ENCODE peak calls at places on chromosomes 7 and 10, in nine cellular contexts. One of them, this sample, is unnamed.

GRCh38 chr7:63046612-63047011 is 952.0 kb upstream of the ZNF722 start:
- DNase-seq in AG09309: no peak
- DNase-seq in mesothelial cell of epicardium: no peak
- DNase-seq in thoracic aorta: no peak
- DNase-seq in astrocyte of the spinal cord: no peak
- DNase-seq in left ventricle myocardium inferior: no peak
- DNase-seq in uterus: no peak
- DNase-seq in AG04450: no peak
- DNase-seq in HFFc6: no peak
- DNase-seq in this sample: no peak

GRCh38 chr7:29989257-29989995 is at the start of gene SCRN1:
- DNase-seq in mesothelial cell of epicardium: peak
- DNase-seq in AG04450: no peak
- DNase-seq in thoracic aorta: no peak
- DNase-seq in astrocyte of the spinal cord: peak
- DNase-seq in left ventricle myocardium inferior: peak
- DNase-seq in uterus: peak
- DNase-seq in HFFc6: no peak
- DNase-seq in AG09309: no peak
- DNase-seq in this sample: peak

GRCh38 chr7:1281068-1281467 is 48.4 kb downstream of the UNCX start:
- DNase-seq in thoracic aorta: no peak
- DNase-seq in AG04450: no peak
- DNase-seq in left ventricle myocardium inferior: no peak
- DNase-seq in astrocyte of the spinal cord: no peak
- DNase-seq in uterus: no peak
- DNase-seq in mesothelial cell of epicardium: no peak
- DNase-seq in HFFc6: no peak
- DNase-seq in AG09309: no peak
- DNase-seq in this sample: no peak

GRCh38 chr10:12535656-12536055 is 186.3 kb downstream of the CAMK1D start:
- DNase-seq in uterus: no peak
- DNase-seq in astrocyte of the spinal cord: peak
- DNase-seq in HFFc6: no peak
- DNase-seq in mesothelial cell of epicardium: no peak
- DNase-seq in left ventricle myocardium inferior: no peak
- DNase-seq in AG09309: no peak
- DNase-seq in AG04450: no peak
- DNase-seq in thoracic aorta: no peak
- DNase-seq in this sample: peak

GRCh38 chr10:94194256-94194655 is 168.5 kb downstream of the NOC3L start:
- DNase-seq in astrocyte of the spinal cord: peak
- DNase-seq in uterus: no peak
- DNase-seq in HFFc6: peak
- DNase-seq in AG04450: no peak
- DNase-seq in thoracic aorta: no peak
- DNase-seq in mesothelial cell of epicardium: no peak
- DNase-seq in left ventricle myocardium inferior: no peak
- DNase-seq in AG09309: no peak
- DNase-seq in this sample: no peak

GRCh38 chr10:48452879-48453412 is 146.5 kb downstream of the MAPK8 start:
- DNase-seq in left ventricle myocardium inferior: no peak
- DNase-seq in mesothelial cell of epicardium: no peak
- DNase-seq in astrocyte of the spinal cord: no peak
- DNase-seq in thoracic aorta: no peak
- DNase-seq in HFFc6: no peak
- DNase-seq in uterus: no peak
- DNase-seq in AG09309: no peak
- DNase-seq in AG04450: no peak
- DNase-seq in this sample: no peak

GRCh38 chr7:24113506-24113905 is 170.5 kb upstream of the NPY start:
- DNase-seq in thoracic aorta: no peak
- DNase-seq in astrocyte of the spinal cord: no peak
- DNase-seq in AG09309: no peak
- DNase-seq in left ventricle myocardium inferior: no peak
- DNase-seq in mesothelial cell of epicardium: no peak
- DNase-seq in AG04450: no peak
- DNase-seq in uterus: no peak
- DNase-seq in HFFc6: no peak
- DNase-seq in this sample: no peak

GRCh38 chr7:47039899-47040298 is 542.0 kb downstream of the TNS3 start:
- DNase-seq in AG09309: peak
- DNase-seq in left ventricle myocardium inferior: no peak
- DNase-seq in HFFc6: no peak
- DNase-seq in AG04450: no peak
- DNase-seq in uterus: no peak
- DNase-seq in mesothelial cell of epicardium: no peak
- DNase-seq in astrocyte of the spinal cord: peak
- DNase-seq in thoracic aorta: no peak
- DNase-seq in this sample: no peak

GRCh38 chr10:55091691-55092328 is 290.8 kb upstream of the PCDH15 start:
- DNase-seq in thoracic aorta: no peak
- DNase-seq in AG09309: no peak
- DNase-seq in AG04450: no peak
- DNase-seq in astrocyte of the spinal cord: peak
- DNase-seq in HFFc6: no peak
- DNase-seq in mesothelial cell of epicardium: no peak
- DNase-seq in left ventricle myocardium inferior: no peak
- DNase-seq in uterus: no peak
- DNase-seq in this sample: no peak

GRCh38 chr7:47273974-47274766 is 307.7 kb downstream of the TNS3 start:
- DNase-seq in AG09309: no peak
- DNase-seq in left ventricle myocardium inferior: no peak
- DNase-seq in uterus: no peak
- DNase-seq in AG04450: no peak
- DNase-seq in thoracic aorta: no peak
- DNase-seq in HFFc6: no peak
- DNase-seq in astrocyte of the spinal cord: no peak
- DNase-seq in mesothelial cell of epicardium: no peak
- DNase-seq in this sample: no peak

GRCh38 chr10:14102056-14102455 is 228.7 kb downstream of the FRMD4A start:
- DNase-seq in AG04450: no peak
- DNase-seq in uterus: no peak
- DNase-seq in AG09309: no peak
- DNase-seq in mesothelial cell of epicardium: no peak
- DNase-seq in HFFc6: no peak
- DNase-seq in astrocyte of the spinal cord: peak
- DNase-seq in thoracic aorta: no peak
- DNase-seq in left ventricle myocardium inferior: no peak
- DNase-seq in this sample: no peak

GRCh38 chr7:107606303-107606702 is 26.3 kb downstream of the BCAP29 start:
- DNase-seq in uterus: no peak
- DNase-seq in mesothelial cell of epicardium: no peak
- DNase-seq in left ventricle myocardium inferior: no peak
- DNase-seq in astrocyte of the spinal cord: no peak
- DNase-seq in HFFc6: no peak
- DNase-seq in thoracic aorta: no peak
- DNase-seq in AG04450: no peak
- DNase-seq in AG09309: no peak
- DNase-seq in this sample: no peak

GRCh38 chr7:55641811-55642210 is 69.5 kb upstream of the VOPP1 start:
- DNase-seq in mesothelial cell of epicardium: no peak
- DNase-seq in astrocyte of the spinal cord: no peak
- DNase-seq in uterus: no peak
- DNase-seq in left ventricle myocardium inferior: no peak
- DNase-seq in HFFc6: no peak
- DNase-seq in AG09309: no peak
- DNase-seq in AG04450: no peak
- DNase-seq in thoracic aorta: no peak
- DNase-seq in this sample: no peak

DNA sequence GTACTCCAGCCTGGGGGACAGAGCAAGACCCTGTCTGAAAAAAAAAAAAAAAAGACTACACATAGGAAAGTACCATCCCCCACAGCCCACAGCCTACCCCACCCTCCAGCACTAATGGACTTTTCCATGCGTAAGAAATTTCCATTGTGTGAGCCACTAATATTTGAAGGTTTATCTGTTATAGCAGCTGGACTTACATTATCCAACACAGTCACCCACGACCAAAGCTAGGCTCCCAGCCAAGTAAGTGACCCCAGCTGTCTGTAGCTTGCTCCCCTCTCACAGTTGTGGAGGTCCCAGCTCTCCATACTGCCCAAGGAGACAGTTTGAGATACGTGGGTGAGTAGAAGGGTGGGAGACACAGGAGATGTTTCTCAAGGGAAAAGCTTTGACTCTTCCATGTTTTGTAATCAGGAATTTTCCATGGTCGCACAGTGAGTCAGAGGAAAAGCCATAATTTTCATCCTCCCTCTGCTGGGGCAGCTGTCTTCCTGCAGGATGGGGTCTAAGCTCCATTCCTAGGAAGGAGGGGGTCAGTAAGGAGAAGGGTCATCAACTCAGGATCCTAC is 57.4 kb downstream of the CAV1 start:
- DNase-seq in left ventricle myocardium inferior: no peak
- DNase-seq in thoracic aorta: no peak
- DNase-seq in HFFc6: peak
- DNase-seq in AG04450: no peak
- DNase-seq in uterus: no peak
- DNase-seq in astrocyte of the spinal cord: peak
- DNase-seq in AG09309: no peak
- DNase-seq in mesothelial cell of epicardium: no peak
- DNase-seq in this sample: no peak
- TF ChIP-seq CTCF in left ventricle myocardium inferior: peak
- TF ChIP-seq CTCF in thoracic aorta: no peak
- TF ChIP-seq CTCF in HFFc6: peak
- TF ChIP-seq CTCF in AG04450: peak
- TF ChIP-seq CTCF in uterus: no peak
- TF ChIP-seq CTCF in astrocyte of the spinal cord: peak
- TF ChIP-seq CTCF in AG09309: peak
- TF ChIP-seq CTCF in mesothelial cell of epicardium: no peak
- TF ChIP-seq CTCF in this sample: no peak

GRCh38 chr10:16954280-16955030 is 137.2 kb upstream of the RSU1 start:
- DNase-seq in AG09309: no peak
- DNase-seq in left ventricle myocardium inferior: no peak
- DNase-seq in uterus: no peak
- DNase-seq in astrocyte of the spinal cord: no peak
- DNase-seq in AG04450: no peak
- DNase-seq in HFFc6: no peak
- DNase-seq in mesothelial cell of epicardium: no peak
- DNase-seq in thoracic aorta: no peak
- DNase-seq in this sample: no peak

GRCh38 chr10:16952010-16952550 is 134.9 kb upstream of the RSU1 start:
- DNase-seq in astrocyte of the spinal cord: peak
- DNase-seq in AG04450: no peak
- DNase-seq in uterus: no peak
- DNase-seq in mesothelial cell of epicardium: no peak
- DNase-seq in left ventricle myocardium inferior: no peak
- DNase-seq in AG09309: no peak
- DNase-seq in HFFc6: no peak
- DNase-seq in thoracic aorta: no peak
- DNase-seq in this sample: no peak

GRCh38 chr10:16953270-16953669 is 136.0 kb upstream of the RSU1 start:
- DNase-seq in AG04450: no peak
- DNase-seq in AG09309: no peak
- DNase-seq in thoracic aorta: no peak
- DNase-seq in mesothelial cell of epicardium: no peak
- DNase-seq in left ventricle myocardium inferior: no peak
- DNase-seq in astrocyte of the spinal cord: no peak
- DNase-seq in uterus: no peak
- DNase-seq in HFFc6: no peak
- DNase-seq in this sample: no peak

GRCh38 chr10:16950686-16951681 is 133.8 kb upstream of the RSU1 start:
- DNase-seq in thoracic aorta: no peak
- DNase-seq in AG09309: no peak
- DNase-seq in uterus: no peak
- DNase-seq in left ventricle myocardium inferior: no peak
- DNase-seq in HFFc6: peak
- DNase-seq in astrocyte of the spinal cord: peak
- DNase-seq in mesothelial cell of epicardium: no peak
- DNase-seq in AG04450: no peak
- DNase-seq in this sample: no peak

DNA sequence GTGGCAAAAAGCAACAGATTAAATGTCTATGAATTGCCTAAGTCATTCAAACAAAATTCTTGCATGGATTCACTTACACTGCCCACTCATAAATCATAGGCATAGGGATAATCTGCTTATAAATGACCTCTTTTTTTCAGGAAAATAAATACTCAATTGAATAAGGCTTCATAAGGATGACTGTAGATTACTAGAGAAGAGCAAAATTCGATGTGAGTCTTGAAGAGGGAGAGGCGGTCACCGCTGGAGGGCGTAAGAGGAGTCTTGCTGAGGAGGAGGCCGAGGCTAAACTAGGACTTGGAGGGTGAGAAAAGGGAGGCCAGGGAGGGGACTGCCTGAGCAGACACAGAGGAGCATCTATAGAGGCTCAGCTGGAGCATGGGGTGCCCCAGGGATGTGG is 135.4 kb upstream of the RSU1 start:
- DNase-seq in thoracic aorta: no peak
- DNase-seq in mesothelial cell of epicardium: no peak
- DNase-seq in AG04450: no peak
- DNase-seq in AG09309: no peak
- DNase-seq in left ventricle myocardium inferior: no peak
- DNase-seq in HFFc6: no peak
- DNase-seq in astrocyte of the spinal cord: peak
- DNase-seq in uterus: no peak
- DNase-seq in this sample: no peak
- TF ChIP-seq CTCF in thoracic aorta: no peak
- TF ChIP-seq CTCF in mesothelial cell of epicardium: no peak
- TF ChIP-seq CTCF in AG04450: no peak
- TF ChIP-seq CTCF in AG09309: no peak
- TF ChIP-seq CTCF in left ventricle myocardium inferior: no peak
- TF ChIP-seq CTCF in HFFc6: no peak
- TF ChIP-seq CTCF in astrocyte of the spinal cord: peak
- TF ChIP-seq CTCF in uterus: no peak
- TF ChIP-seq CTCF in this sample: no peak

DNA sequence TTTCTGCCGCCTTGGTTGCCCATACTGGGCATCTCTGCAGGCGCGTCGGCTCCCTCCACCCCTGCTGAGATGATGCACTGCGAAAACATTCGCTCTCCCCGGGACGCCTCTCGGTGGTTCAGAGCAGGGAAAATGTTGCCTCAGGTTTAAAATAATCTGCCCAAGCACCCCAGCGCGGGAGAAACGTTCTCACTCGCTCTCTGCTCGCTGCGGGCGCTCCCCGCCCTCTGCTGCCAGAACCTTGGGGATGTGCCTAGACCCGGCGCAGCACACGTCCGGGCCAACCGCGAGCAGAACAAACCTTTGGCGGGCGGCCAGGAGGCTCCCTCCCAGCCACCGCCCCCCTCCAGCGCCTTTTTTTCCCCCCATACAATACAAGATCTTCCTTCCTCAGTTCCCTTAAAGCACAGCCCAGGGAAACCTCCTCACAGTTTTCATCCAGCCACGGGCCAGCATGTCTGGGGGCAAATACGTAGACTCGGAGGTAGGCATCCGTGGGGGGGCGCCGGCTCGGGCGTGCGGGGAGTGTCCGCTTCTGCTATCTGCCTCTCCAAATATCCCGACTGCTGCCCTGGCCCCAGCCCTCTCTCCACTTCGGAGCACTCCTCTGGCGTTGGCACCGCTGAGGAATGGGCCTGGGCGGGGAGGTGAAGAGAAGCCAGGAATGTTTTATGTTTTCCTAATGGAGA is at the start of gene CAV1:
- DNase-seq in AG09309: peak
- DNase-seq in HFFc6: peak
- DNase-seq in uterus: peak
- DNase-seq in left ventricle myocardium inferior: peak
- DNase-seq in AG04450: peak
- DNase-seq in mesothelial cell of epicardium: peak
- DNase-seq in astrocyte of the spinal cord: peak
- DNase-seq in thoracic aorta: peak
- DNase-seq in this sample: no peak
- TF ChIP-seq CTCF in AG09309: peak
- TF ChIP-seq CTCF in HFFc6: peak
- TF ChIP-seq CTCF in uterus: peak
- TF ChIP-seq CTCF in left ventricle myocardium inferior: no peak
- TF ChIP-seq CTCF in AG04450: peak
- TF ChIP-seq CTCF in mesothelial cell of epicardium: no peak
- TF ChIP-seq CTCF in astrocyte of the spinal cord: peak
- TF ChIP-seq CTCF in thoracic aorta: peak
- TF ChIP-seq CTCF in this sample: no peak

GRCh38 chr10:125370578-125370977 is 210.2 kb upstream of the CTBP2 start:
- DNase-seq in left ventricle myocardium inferior: no peak
- DNase-seq in thoracic aorta: no peak
- DNase-seq in uterus: no peak
- DNase-seq in HFFc6: no peak
- DNase-seq in AG04450: no peak
- DNase-seq in mesothelial cell of epicardium: peak
- DNase-seq in astrocyte of the spinal cord: no peak
- DNase-seq in AG09309: no peak
- DNase-seq in this sample: no peak
- TF ChIP-seq CTCF in left ventricle myocardium inferior: no peak
- TF ChIP-seq CTCF in thoracic aorta: no peak
- TF ChIP-seq CTCF in uterus: no peak
- TF ChIP-seq CTCF in HFFc6: peak
- TF ChIP-seq CTCF in AG04450: no peak
- TF ChIP-seq CTCF in mesothelial cell of epicardium: no peak
- TF ChIP-seq CTCF in astrocyte of the spinal cord: peak
- TF ChIP-seq CTCF in AG09309: peak
- TF ChIP-seq CTCF in this sample: peak